ENCODE peak calls at places on chromosomes 13 and 19, in five cellular contexts. D is nephron progenitor cell, F is stomach, N is Caco-2, Z is BE2C. L is an unnamed sample.

GRCh38 chr19:40190891-40191835 is at the start of gene MAP3K10:
- DNase-seq in Z (peak; percentile 81), D (peak; percentile 81), F (peak; percentile 72), N (peak; percentile 76), L (peak; percentile 88)

GRCh38 chr13:77213644-77214043 is 113.2 kb downstream of the MYCBP2 start:
- DNase-seq in Z (no peak), D (no peak), N (no peak), F (no peak), L (no peak)

GRCh38 chr19:32748497-32748896 is 28.9 kb downstream of the TDRD12 start:
- DNase-seq in Z (no peak), D (no peak), F (no peak), N (peak; percentile 39), L (no peak)

GRCh38 chr13:73880365-73880764 is 253.8 kb downstream of the KLF12 start:
- DNase-seq in F (no peak), Z (no peak), N (no peak), D (no peak), L (no peak)

GRCh38 chr19:46828484-46828883 is 22.2 kb downstream of the AP2S1 start:
- DNase-seq in F (no peak), Z (no peak), N (no peak), D (no peak), L (no peak)

GRCh38 chr19:58477871-58478270 is 1.7 kb downstream of the ZNF446 start:
- DNase-seq in N (no peak), Z (no peak), D (no peak), F (no peak), L (no peak)

GRCh38 chr13:39159393-39159792 is 121.1 kb downstream of the NHLRC3 start:
- DNase-seq in F (no peak), N (no peak), Z (no peak), D (no peak), L (no peak)

GRCh38 chr19:50661087-50661486 is 11.8 kb downstream of the C19orf81 start:
- DNase-seq in Z (no peak), N (no peak), F (no peak), D (peak; percentile 13), L (no peak)

GRCh38 chr13:106597190-106597589 is 29.3 kb upstream of the ARGLU1 start:
- DNase-seq in Z (no peak), F (no peak), D (no peak), N (no peak), L (no peak)

GRCh38 chr13:61777902-61778301 is 362.3 kb upstream of the PCDH20 start:
- DNase-seq in F (no peak), Z (no peak), D (no peak), N (no peak), L (no peak)

GRCh38 chr13:60398949-60399589 is 2.0 kb downstream of the TDRD3 start:
- DNase-seq in Z (no peak), N (no peak), D (no peak), F (peak; percentile 30), L (no peak)

GRCh38 chr19:17762505-17763229 is 11.4 kb downstream of the FCHO1 start:
- DNase-seq in N (peak; percentile 60), F (no peak), D (peak; percentile 62), Z (peak; percentile 96), L (no peak)

GRCh38 chr19:15280915-15281683 is 48.9 kb upstream of the EPHX3 start:
- DNase-seq in D (no peak), F (peak; percentile 75), Z (peak; percentile 85), N (peak; percentile 69), L (no peak)

GRCh38 chr13:53200498-53201453 is 172.2 kb downstream of the OLFM4 start:
- DNase-seq in N (no peak), D (peak; percentile 94), Z (peak; percentile 8), F (peak; percentile 33), L (no peak)

GRCh38 chr19:46659151-46660007 is 1.6 kb downstream of the DACT3 start:
- DNase-seq in F (no peak), N (peak; percentile 25), Z (peak; percentile 59), D (peak; percentile 79), L (no peak)

GRCh38 chr19:18746393-18747167 is 44.5 kb downstream of the COMP start:
- DNase-seq in N (no peak), D (peak; percentile 48), Z (no peak), F (no peak), L (no peak)

GRCh38 chr19:11814707-11815050 is 606 bp downstream of the ZNF440 start:
- DNase-seq in F (no peak), N (no peak), D (no peak), Z (peak; percentile 13), L (no peak)

GRCh38 chr13:21006141-21007005 is 55.0 kb downstream of the LATS2 start:
- DNase-seq in D (no peak), N (no peak), Z (no peak), F (no peak), L (peak; percentile 63)

GRCh38 chr19:55147408-55148251 is 1.4 kb downstream of the TNNT1 start:
- DNase-seq in F (no peak), Z (no peak), N (peak; percentile 24), D (no peak), L (no peak)

GRCh38 chr19:43747557-43748204 is 7.1 kb downstream of the SMG9 start:
- DNase-seq in D (no peak), N (no peak), Z (no peak), F (no peak), L (no peak)
- TF ChIP-seq CTCF in D (no peak), N (no peak), Z (no peak), F (no peak), L (no peak)

GRCh38 chr19:1230585-1231489 is 7.0 kb downstream of the CBARP start:
- DNase-seq in Z (no peak), N (no peak), F (no peak), D (no peak), L (no peak)
- TF ChIP-seq CTCF in Z (no peak), N (no peak), F (no peak), D (no peak), L (no peak)

GRCh38 chr19:7771072-7771471 is 8.0 kb downstream of the CLEC4M start:
- DNase-seq in F (no peak), N (no peak), Z (no peak), D (no peak), L (no peak)

GRCh38 chr19:7769171-7769570 is 6.1 kb downstream of the CLEC4M start:
- DNase-seq in F (no peak), D (no peak), N (no peak), Z (no peak), L (no peak)

GRCh38 chr19:7763696-7764095 is 653 bp downstream of the CLEC4M start:
- DNase-seq in F (no peak), N (no peak), Z (no peak), D (no peak), L (no peak)

GRCh38 chr19:7766535-7766934 is 3.5 kb downstream of the CLEC4M start:
- DNase-seq in F (no peak), Z (no peak), D (no peak), N (no peak), L (no peak)

DNA sequence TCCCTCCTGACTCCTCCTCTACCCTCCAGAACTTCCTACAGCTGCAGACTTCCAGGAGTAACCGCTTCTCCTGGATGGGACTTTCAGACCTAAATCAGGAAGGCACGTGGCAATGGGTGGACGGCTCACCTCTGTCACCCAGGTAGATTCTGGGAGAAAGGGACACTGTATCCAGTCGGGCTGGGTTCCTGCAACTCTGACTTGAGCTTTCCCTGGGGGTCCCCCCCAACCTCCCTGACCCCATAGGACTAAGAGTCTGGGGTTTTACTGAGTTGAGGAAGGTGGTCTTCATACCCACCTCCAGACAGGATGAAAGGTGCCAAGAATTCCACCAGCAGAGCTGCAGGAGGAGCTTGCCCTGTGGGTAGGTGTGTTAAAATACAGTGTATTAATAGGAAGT is 4.4 kb downstream of the CLEC4M start:
- DNase-seq in Z (no peak), N (no peak), F (no peak), D (no peak), L (no peak)
- TF ChIP-seq CTCF in Z (no peak), N (no peak), F (no peak), D (no peak), L (no peak)

DNA sequence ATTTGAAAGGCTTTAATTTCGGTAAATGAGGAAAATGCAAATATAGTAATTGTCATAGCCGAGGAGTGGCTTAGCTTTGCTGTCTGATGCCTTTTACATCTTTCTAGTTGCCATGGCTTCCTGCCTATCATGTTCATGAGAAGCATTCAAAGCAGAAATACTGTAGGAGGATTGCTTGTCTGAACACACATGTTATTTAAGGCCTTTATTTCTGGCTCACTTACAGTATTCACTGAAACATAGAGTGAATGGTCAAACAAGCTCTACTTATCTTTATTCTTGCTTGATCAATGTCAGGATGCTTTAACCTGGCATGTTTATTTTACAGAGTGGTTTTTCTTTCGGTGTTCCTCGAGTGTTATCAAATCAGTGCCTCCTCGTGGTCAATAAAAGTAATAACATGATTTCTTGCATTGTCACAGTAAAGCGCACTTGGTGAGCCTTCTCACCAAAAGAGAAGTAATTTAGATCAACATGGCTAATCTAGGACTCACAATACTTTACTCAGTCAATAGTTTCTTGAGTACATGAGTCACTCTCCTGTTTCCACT is 73.5 kb upstream of the PCDH17 start:
- DNase-seq in D (no peak), F (no peak), Z (no peak), N (no peak), L (no peak)
- TF ChIP-seq CTCF in D (peak; percentile 41), F (no peak), Z (peak; percentile 52), N (peak; percentile 43), L (peak; percentile 46)

DNA sequence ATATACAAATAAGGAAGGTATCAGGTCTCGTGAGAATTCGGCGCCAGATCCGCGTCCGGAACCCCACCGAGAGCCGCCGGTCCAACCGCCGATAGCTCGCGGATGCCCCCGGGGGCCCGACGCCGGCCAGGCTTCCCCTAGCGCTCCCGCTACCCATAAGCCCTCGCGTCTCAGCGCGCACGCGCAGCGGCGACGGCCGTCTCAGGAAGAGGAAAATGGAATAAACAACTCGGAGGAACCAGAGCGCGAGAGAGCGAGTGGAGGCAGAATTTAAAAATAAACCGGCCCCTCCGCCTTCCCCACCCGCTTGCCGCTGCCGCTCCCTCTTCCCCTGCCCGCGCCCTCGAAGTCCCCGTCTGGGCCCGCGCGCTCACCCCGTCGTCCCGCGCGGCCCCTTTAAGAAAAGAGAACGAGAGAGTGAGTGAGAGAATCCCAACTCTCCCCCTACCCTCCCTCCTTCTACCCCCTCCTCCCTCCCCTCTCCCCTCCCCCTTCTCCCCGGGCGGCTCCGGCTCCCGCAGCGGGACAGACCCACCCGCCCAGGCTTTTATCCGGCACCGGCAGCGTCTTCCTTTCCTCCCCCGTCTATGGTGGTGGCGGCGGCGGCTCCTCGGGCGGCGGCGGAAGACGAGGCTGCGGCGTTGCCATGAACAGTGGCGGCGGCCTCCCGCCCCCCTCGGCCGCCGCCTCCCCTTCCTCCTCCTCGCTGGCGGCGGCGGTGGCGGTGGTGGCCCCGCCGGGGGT is at the start of gene PAN3:
- DNase-seq in F (peak; percentile 94), D (peak; percentile 91), Z (peak; percentile 94), N (peak; percentile 95), L (peak; percentile 98)
- TF ChIP-seq CTCF in F (no peak), D (no peak), Z (no peak), N (no peak), L (no peak)

GRCh38 chr19:49120868-49121267 is 1.5 kb downstream of the PPFIA3 start:
- DNase-seq in F (no peak), N (no peak), D (no peak), Z (no peak), L (no peak)

GRCh38 chr19:49120325-49120683 is 960 bp downstream of the PPFIA3 start:
- DNase-seq in D (no peak), Z (no peak), F (no peak), N (no peak), L (no peak)

GRCh38 chr19:49117677-49118564 is 1.0 kb downstream of the C19orf73 start:
- DNase-seq in D (no peak), F (no peak), N (no peak), Z (no peak), L (no peak)

GRCh38 chr19:49119411-49120324 is at the start of gene PPFIA3:
- DNase-seq in F (peak; percentile 77), N (peak; percentile 78), Z (peak; percentile 50), D (peak; percentile 85), L (peak; percentile 92)

GRCh38 chr19:49118565-49119410 is at the start of gene C19orf73:
- DNase-seq in Z (peak; percentile 96), D (peak; percentile 96), N (peak; percentile 98), F (peak; percentile 96), L (peak; percentile 99)
- TF ChIP-seq CTCF in Z (no peak), D (no peak), N (no peak), F (no peak), L (peak; percentile 17)

L was measured in osteocyte.